ENCODE peak calls at places on chromosome 14, in seven cellular contexts. M is tibial artery, H is upper lobe of left lung, D is kidney, Q is SK-N-SH, O is heart left ventricle, V is mammary epithelial cell. R is an unnamed sample.

GRCh38 chr14:61582815-61583214 is 112.5 kb upstream of the HIF1A start:
- DNase-seq in M (no peak), H (no peak), D (no peak), Q (no peak), O (no peak), V (no peak), R (no peak)

GRCh38 chr14:93939304-93940229 is 12.4 kb downstream of the FAM181A start:
- DNase-seq in M (peak; percentile 76), H (peak; percentile 98), D (peak; percentile 92), Q (peak; percentile 96), O (peak; percentile 73), V (peak; percentile 71), R (peak; percentile 83)

GRCh38 chr14:22174412-22174811 is 414.6 kb downstream of the DAD1 start:
- DNase-seq in M (no peak), H (no peak), D (no peak), Q (no peak), O (no peak), V (no peak), R (no peak)

GRCh38 chr14:73660511-73660910 is 15.7 kb downstream of the DNAL1 start:
- DNase-seq in M (no peak), H (no peak), D (no peak), Q (no peak), O (no peak), V (no peak), R (no peak)

GRCh38 chr14:74875941-74876913 is at the start of gene PROX2:
- DNase-seq in M (no peak), H (peak; percentile 57), D (no peak), Q (no peak), O (no peak), V (no peak), R (no peak)

GRCh38 chr14:35339761-35340406 is 47.7 kb downstream of the PSMA6 start:
- DNase-seq in M (no peak), H (no peak), D (no peak), Q (no peak), O (no peak), V (no peak), R (no peak)

GRCh38 chr14:71384007-71384605 is 476.8 kb downstream of the PCNX1 start:
- DNase-seq in M (no peak), H (no peak), D (no peak), Q (no peak), O (no peak), V (no peak), R (no peak)

GRCh38 chr14:79161576-79161975 is 991.4 kb downstream of the NRXN3 start:
- DNase-seq in M (no peak), H (no peak), D (no peak), Q (no peak), O (no peak), V (peak; percentile 17), R (peak; percentile 20)

GRCh38 chr14:102684276-102684663 is 91.8 kb downstream of the RCOR1 start:
- DNase-seq in M (no peak), H (no peak), D (no peak), Q (no peak), O (no peak), V (no peak), R (no peak)

GRCh38 chr14:74349757-74350156 is 1.5 kb downstream of the VRTN start:
- DNase-seq in M (no peak), H (no peak), D (no peak), Q (no peak), O (no peak), V (no peak), R (no peak)

GRCh38 chr14:92698393-92698792 is 50.0 kb downstream of the LGMN start:
- DNase-seq in M (no peak), H (no peak), D (no peak), Q (no peak), O (no peak), V (no peak), R (no peak)

GRCh38 chr14:29654910-29655590 is 272.6 kb downstream of the PRKD1 start:
- DNase-seq in M (no peak), H (no peak), D (no peak), Q (no peak), O (no peak), V (peak; percentile 28), R (peak; percentile 77)

GRCh38 chr14:56487761-56488160 is 91.8 kb upstream of the TMEM260 start:
- DNase-seq in M (no peak), H (no peak), D (no peak), Q (no peak), O (no peak), V (peak; percentile 80), R (peak; percentile 40)

GRCh38 chr14:99735189-99736135 is 51.4 kb downstream of the CYP46A1 start:
- DNase-seq in M (peak; percentile 12), H (no peak), D (peak; percentile 35), Q (no peak), O (peak; percentile 25), V (no peak), R (no peak)

GRCh38 chr14:36647417-36647826 is 14.2 kb upstream of the PAX9 start:
- DNase-seq in M (no peak), H (no peak), D (peak; percentile 54), Q (no peak), O (no peak), V (no peak), R (no peak)

DNA sequence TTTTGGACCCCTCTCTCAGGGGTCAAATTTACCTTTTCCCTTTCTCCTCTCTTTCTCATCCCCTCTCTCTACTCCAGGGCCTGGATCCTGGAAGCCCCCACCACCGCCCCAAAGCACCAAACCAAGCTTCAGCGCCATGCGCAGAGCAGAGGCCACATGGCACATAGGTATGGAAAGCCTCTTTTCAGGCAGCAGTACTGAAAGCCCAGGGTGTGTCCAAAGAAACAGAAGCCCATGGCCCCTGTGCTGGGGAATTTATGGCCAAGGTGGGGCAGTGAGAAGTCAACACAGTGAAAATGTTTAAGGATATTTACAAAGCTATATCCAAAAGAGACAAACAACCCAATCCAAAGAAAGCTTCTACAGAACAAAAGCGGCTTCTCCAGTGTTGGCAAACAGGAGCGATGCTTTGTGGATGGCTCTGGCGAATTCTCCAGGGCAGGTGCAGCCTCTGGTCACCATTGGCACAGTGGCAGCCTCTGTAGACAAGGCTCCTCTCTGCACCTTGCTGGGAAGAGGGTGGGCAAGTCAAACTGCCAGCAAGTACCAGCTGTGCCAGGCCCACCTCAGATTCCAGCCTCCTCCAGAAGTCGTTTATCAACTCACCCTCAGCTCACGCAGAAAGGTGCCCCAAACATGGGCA is 4.8 kb upstream of the CPNE6 start:
- DNase-seq in M (no peak), H (no peak), D (peak; percentile 22), Q (no peak), O (no peak), V (no peak), R (no peak)
- H3K27ac ChIP-seq in M (no peak overlapping the region), H (no peak overlapping the region), D (no peak overlapping the region), Q (no peak overlapping the region), O (no peak overlapping the region), V (no peak overlapping the region), R (no peak overlapping the region)

DNA sequence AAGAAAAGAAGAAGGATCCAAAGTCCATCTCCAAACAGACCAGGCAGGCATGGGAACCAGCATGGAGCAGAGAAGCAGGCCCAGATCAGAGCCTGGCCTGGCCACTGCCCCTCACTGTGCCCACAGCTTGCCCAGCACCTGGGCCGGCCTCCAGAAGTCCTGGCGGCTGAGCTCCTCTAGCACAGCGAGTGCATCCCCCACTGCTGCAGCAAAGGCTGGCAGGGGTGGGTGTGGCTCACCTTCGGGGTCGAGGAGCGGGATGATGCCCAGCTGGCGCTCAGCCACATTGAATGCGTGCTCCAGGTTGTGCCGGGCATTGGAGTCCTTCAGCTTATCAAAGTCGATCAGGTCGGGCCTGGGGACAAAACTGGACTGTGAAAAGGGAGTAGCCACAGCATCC is 78.7 kb downstream of the SPTB start:
- DNase-seq in M (no peak), H (no peak), D (peak; percentile 64), Q (no peak), O (no peak), V (no peak), R (no peak)
- H3K4me3 ChIP-seq in M (no peak overlapping the region), H (no peak overlapping the region), D (no peak overlapping the region), Q (no peak overlapping the region), O (no peak overlapping the region), V (no peak overlapping the region), R (no peak overlapping the region)

GRCh38 chr14:50106178-50106577 is 10.2 kb downstream of the VCPKMT start:
- DNase-seq in M (no peak), H (no peak), D (no peak), Q (no peak), O (no peak), V (no peak), R (no peak)

GRCh38 chr14:50113381-50113811 is 3.0 kb downstream of the VCPKMT start:
- DNase-seq in M (no peak), H (no peak), D (no peak), Q (no peak), O (no peak), V (no peak), R (no peak)

GRCh38 chr14:50107850-50108249 is 8.5 kb downstream of the VCPKMT start:
- DNase-seq in M (no peak), H (no peak), D (peak; percentile 71), Q (no peak), O (no peak), V (no peak), R (no peak)

GRCh38 chr14:50110323-50111037 is 5.9 kb downstream of the VCPKMT start:
- DNase-seq in M (no peak), H (no peak), D (no peak), Q (no peak), O (no peak), V (no peak), R (no peak)

DNA sequence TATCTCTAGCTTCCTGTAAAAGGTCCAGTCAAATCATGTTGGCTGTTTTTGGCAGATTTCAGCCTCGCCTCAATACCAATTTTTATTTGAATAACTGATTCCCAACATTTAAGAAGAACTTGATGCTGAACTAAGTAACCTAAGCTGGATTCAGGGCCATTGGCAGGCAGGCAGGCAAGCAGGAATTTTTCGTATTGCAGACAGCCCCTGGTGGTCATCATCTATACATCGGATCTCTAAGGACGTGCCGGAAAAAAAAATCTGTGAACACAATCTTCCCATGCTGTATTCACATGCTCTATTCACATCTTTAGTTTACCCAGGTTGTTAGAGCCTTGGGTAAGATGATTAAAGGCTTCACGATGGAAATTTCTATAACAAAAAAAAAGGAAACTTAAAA is 7.0 kb downstream of the VCPKMT start:
- DNase-seq in M (no peak), H (no peak), D (no peak), Q (peak; percentile 26), O (no peak), V (no peak), R (peak; percentile 40)
- TF ChIP-seq CTCF in M (no peak), H (no peak), D (no peak), Q (peak; percentile 56), O (no peak), V (peak; percentile 19), R (peak; percentile 41)

DNA sequence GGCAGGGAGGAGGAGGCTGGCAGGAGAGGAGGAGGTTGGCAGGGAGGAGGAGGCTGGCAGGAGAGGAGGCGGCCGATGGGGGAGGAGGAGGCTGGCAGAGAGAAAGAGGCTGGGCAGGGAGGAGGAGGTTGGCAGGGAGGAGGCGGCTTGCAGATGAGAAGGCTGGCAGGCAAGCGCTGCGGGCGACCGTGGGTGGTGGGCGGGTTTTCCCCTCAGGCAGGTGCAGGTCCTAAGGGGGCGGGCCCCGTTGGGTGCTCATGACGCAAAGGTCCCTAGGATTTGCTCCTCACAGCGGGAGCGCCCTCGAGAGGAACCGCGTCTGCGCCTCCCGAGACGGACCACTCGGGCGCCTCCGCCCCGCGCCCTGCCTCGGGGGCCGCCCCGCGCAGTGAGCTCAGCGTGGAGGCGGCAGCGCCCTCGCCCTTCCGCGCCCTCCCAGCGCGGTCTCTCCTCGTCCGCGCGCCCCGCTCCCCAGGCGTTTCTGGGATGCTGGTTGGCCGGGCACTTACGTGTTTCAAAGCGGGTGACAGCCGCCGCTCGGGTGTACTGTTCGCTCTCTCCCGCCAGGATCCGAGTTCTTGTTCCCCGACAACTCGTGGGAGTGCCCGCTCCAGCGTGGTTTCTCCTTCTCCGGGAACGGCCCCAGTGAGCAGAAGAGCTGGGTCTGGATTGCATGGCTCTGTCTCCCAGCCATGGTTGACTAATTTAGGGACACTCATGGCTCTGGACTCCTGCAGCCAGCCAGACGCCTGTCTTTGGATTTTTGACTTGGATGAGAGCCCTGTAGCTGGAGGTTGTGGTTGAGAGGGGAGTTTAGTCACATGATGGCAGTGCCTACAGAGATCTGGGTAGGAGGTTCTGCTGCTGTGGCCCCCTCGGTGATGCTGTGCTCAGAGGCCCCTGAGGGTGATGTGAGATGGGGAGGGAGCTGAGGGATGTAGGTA is 64.1 kb upstream of the PPP4R3A start:
- DNase-seq in M (peak; percentile 39), H (peak; percentile 90), D (peak; percentile 72), Q (peak; percentile 63), O (peak; percentile 35), V (peak; percentile 61), R (peak; percentile 48)
- H3K27ac ChIP-seq in M (peak overlapping the region; percentile 80), H (no peak overlapping the region), D (no peak overlapping the region), Q (no peak overlapping the region), O (no peak overlapping the region), V (no peak overlapping the region), R (no peak overlapping the region)

R was measured in cardiac muscle cell.